ENCODE peak calls at places on chromosomes 13 and 19, in four cellular contexts. R is T-helper 2 cell, G is bronchial epithelial cell, A is AG04449. B is an unnamed sample.

GRCh38 chr13:87923713-87924112 is 252.5 kb downstream of the SLITRK5 start:
- DNase-seq in R (no peak), G (no peak), A (no peak), B (no peak)

GRCh38 chr13:85441364-85441763 is 357.9 kb downstream of the SLITRK6 start:
- DNase-seq in R (no peak), G (no peak), A (no peak), B (no peak)

GRCh38 chr19:19113040-19113541 is 25.2 kb downstream of the TMEM161A start:
- DNase-seq in R (peak), G (no peak), A (peak), B (no peak)

GRCh38 chr13:91155512-91156114 is 191.9 kb upstream of the MIR17HG start:
- DNase-seq in R (no peak), G (peak), A (no peak), B (no peak)

GRCh38 chr13:59409211-59409610 is 754.5 kb downstream of the DIAPH3 start:
- DNase-seq in R (no peak), G (no peak), A (no peak), B (no peak)

GRCh38 chr19:56076413-56076998 is 44.6 kb downstream of the ZNF787 start:
- DNase-seq in R (peak), G (peak), A (peak), B (peak)

GRCh38 chr13:65999441-65999840 is 1230.7 kb downstream of the PCDH9 start:
- DNase-seq in R (no peak), G (peak), A (no peak), B (no peak)

GRCh38 chr19:53810187-53810546 is 13.9 kb downstream of the NLRP12 start:
- DNase-seq in R (no peak), G (no peak), A (no peak), B (no peak)

GRCh38 chr13:43085545-43085944 is 62.2 kb downstream of the DNAJC15 start:
- DNase-seq in R (peak), G (peak), A (no peak), B (no peak)

GRCh38 chr13:40292108-40292507 is 374.3 kb downstream of the FOXO1 start:
- DNase-seq in R (no peak), G (no peak), A (no peak), B (no peak)

GRCh38 chr19:5002143-5002542 is 33.2 kb downstream of the KDM4B start:
- DNase-seq in R (no peak), G (peak), A (no peak), B (no peak)